ENCODE peak calls at places on chromosomes 16 and 17, in six cellular contexts. One of them, this sample, is unnamed.

GRCh38 chr16:54801445-54801844 is 129.2 kb upstream of the IRX5 start:
- DNase-seq in transverse colon: no peak
- DNase-seq in K562: no peak
- DNase-seq in SK-N-SH: no peak
- DNase-seq in H1: no peak
- DNase-seq in sigmoid colon: no peak
- DNase-seq in this sample: no peak

GRCh38 chr17:19415806-19416775 is 5.1 kb downstream of the RNF112 start:
- DNase-seq in transverse colon: no peak
- DNase-seq in K562: no peak
- DNase-seq in SK-N-SH: no peak
- DNase-seq in H1: no peak
- DNase-seq in sigmoid colon: no peak
- DNase-seq in this sample: no peak

GRCh38 chr17:44001461-44001920 is 2.9 kb upstream of the NAGS start:
- DNase-seq in transverse colon: no peak
- DNase-seq in K562: no peak
- DNase-seq in SK-N-SH: no peak
- DNase-seq in H1: no peak
- DNase-seq in sigmoid colon: no peak
- DNase-seq in this sample: no peak

GRCh38 chr16:89732142-89732917 is 11.0 kb downstream of the ZNF276 start:
- DNase-seq in transverse colon: no peak
- DNase-seq in K562: no peak
- DNase-seq in SK-N-SH: no peak
- DNase-seq in H1: no peak
- DNase-seq in sigmoid colon: no peak
- DNase-seq in this sample: no peak

GRCh38 chr17:10756604-10757003 is 26.8 kb upstream of the TMEM220 start:
- DNase-seq in transverse colon: no peak
- DNase-seq in K562: no peak
- DNase-seq in SK-N-SH: no peak
- DNase-seq in H1: no peak
- DNase-seq in sigmoid colon: no peak
- DNase-seq in this sample: peak

GRCh38 chr17:80724723-80725388 is 180.2 kb downstream of the RPTOR start:
- DNase-seq in transverse colon: no peak
- DNase-seq in K562: no peak
- DNase-seq in SK-N-SH: peak
- DNase-seq in H1: no peak
- DNase-seq in sigmoid colon: no peak
- DNase-seq in this sample: no peak

GRCh38 chr16:16083421-16084156 is 134.2 kb downstream of the ABCC1 start:
- DNase-seq in transverse colon: no peak
- DNase-seq in K562: peak
- DNase-seq in SK-N-SH: no peak
- DNase-seq in H1: no peak
- DNase-seq in sigmoid colon: no peak
- DNase-seq in this sample: no peak

GRCh38 chr17:9924735-9925191 is 19.7 kb upstream of the RCVRN start:
- DNase-seq in transverse colon: no peak
- DNase-seq in K562: peak
- DNase-seq in SK-N-SH: peak
- DNase-seq in H1: no peak
- DNase-seq in sigmoid colon: no peak
- DNase-seq in this sample: no peak

GRCh38 chr16:78684040-78684611 is 584.7 kb downstream of the WWOX start:
- DNase-seq in transverse colon: peak
- DNase-seq in K562: no peak
- DNase-seq in SK-N-SH: no peak
- DNase-seq in H1: no peak
- DNase-seq in sigmoid colon: peak
- DNase-seq in this sample: peak

GRCh38 chr17:4509402-4509801 is 10.7 kb downstream of the SPNS2 start:
- DNase-seq in transverse colon: no peak
- DNase-seq in K562: no peak
- DNase-seq in SK-N-SH: no peak
- DNase-seq in H1: no peak
- DNase-seq in sigmoid colon: peak
- DNase-seq in this sample: peak

GRCh38 chr17:79678091-79678731 is 52.5 kb upstream of the ENPP7 start:
- DNase-seq in transverse colon: no peak
- DNase-seq in K562: no peak
- DNase-seq in SK-N-SH: no peak
- DNase-seq in H1: no peak
- DNase-seq in sigmoid colon: no peak
- DNase-seq in this sample: no peak

GRCh38 chr17:82231312-82231561 is 2.4 kb downstream of the SLC16A3 start:
- DNase-seq in transverse colon: no peak
- DNase-seq in K562: no peak
- DNase-seq in SK-N-SH: no peak
- DNase-seq in H1: no peak
- DNase-seq in sigmoid colon: no peak
- DNase-seq in this sample: no peak

GRCh38 chr16:53837421-53837820 is 133.5 kb downstream of the FTO start:
- DNase-seq in transverse colon: no peak
- DNase-seq in K562: no peak
- DNase-seq in SK-N-SH: no peak
- DNase-seq in H1: no peak
- DNase-seq in sigmoid colon: no peak
- DNase-seq in this sample: no peak

GRCh38 chr16:88770459-88771293 is 14.3 kb downstream of the PIEZO1 start:
- DNase-seq in transverse colon: peak
- DNase-seq in K562: peak
- DNase-seq in SK-N-SH: peak
- DNase-seq in H1: peak
- DNase-seq in sigmoid colon: peak
- DNase-seq in this sample: peak

GRCh38 chr17:19021622-19022083 is 17.1 kb upstream of the FAM83G start:
- DNase-seq in transverse colon: no peak
- DNase-seq in K562: peak
- DNase-seq in SK-N-SH: no peak
- DNase-seq in H1: no peak
- DNase-seq in sigmoid colon: no peak
- DNase-seq in this sample: no peak

GRCh38 chr16:2857451-2858244 is at the start of gene PRSS22:
- DNase-seq in transverse colon: peak
- DNase-seq in K562: peak
- DNase-seq in SK-N-SH: peak
- DNase-seq in H1: no peak
- DNase-seq in sigmoid colon: no peak
- DNase-seq in this sample: peak

GRCh38 chr17:17849147-17849820 is 12.5 kb upstream of the SREBF1 start:
- DNase-seq in transverse colon: peak
- DNase-seq in K562: peak
- DNase-seq in SK-N-SH: no peak
- DNase-seq in H1: no peak
- DNase-seq in sigmoid colon: peak
- DNase-seq in this sample: peak

GRCh38 chr17:7523033-7523432 is 25.8 kb upstream of the TNFSF12 start:
- DNase-seq in transverse colon: peak
- DNase-seq in K562: peak
- DNase-seq in SK-N-SH: no peak
- DNase-seq in H1: peak
- DNase-seq in sigmoid colon: no peak
- DNase-seq in this sample: peak

GRCh38 chr17:15963670-15964110 is 18.8 kb downstream of the ADORA2B start:
- DNase-seq in transverse colon: no peak
- DNase-seq in K562: no peak
- DNase-seq in SK-N-SH: no peak
- DNase-seq in H1: no peak
- DNase-seq in sigmoid colon: no peak
- DNase-seq in this sample: no peak

DNA sequence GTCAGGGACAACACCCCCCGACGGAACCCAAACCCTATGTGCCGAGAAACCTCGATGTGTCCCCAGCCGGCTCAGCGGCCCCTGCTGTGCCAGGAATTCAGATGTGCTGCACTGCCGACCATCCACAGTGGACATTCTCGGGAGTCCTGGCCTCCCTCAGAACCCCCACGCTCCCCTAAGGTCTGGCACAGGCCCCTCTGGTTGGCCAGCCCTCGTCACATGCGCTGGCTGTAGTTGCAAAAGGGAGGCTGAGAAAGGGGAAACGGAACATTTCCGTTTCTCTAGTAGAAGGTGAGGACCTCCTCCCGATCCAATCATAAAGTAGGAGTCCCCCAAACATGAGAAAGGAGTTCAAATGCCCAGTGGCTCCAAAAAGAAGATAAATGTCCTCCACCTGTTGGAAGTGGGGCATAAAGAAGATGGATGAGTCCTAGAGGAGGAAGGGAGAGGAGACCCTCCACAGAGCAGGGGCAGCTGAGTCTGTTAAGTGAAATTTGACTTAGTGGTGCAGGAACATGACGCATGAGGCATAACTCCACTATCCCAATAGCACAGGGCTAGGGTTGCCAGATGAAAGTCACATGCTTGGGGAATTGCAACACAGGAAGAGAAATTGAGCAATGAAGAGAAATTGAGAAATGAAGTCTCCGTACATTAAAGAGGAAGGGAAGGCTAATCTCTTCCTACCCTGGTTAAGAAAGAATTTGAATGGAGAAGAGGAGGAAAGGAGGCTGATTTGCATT is 49.3 kb upstream of the WSB1 start:
- DNase-seq in transverse colon: peak
- DNase-seq in K562: no peak
- DNase-seq in SK-N-SH: no peak
- DNase-seq in H1: no peak
- DNase-seq in sigmoid colon: peak
- DNase-seq in this sample: no peak
- TF ChIP-seq POLR2AphosphoS5 in transverse colon: peak
- TF ChIP-seq POLR2AphosphoS5 in K562: no peak
- TF ChIP-seq POLR2AphosphoS5 in SK-N-SH: no peak
- TF ChIP-seq POLR2AphosphoS5 in H1: no peak
- TF ChIP-seq POLR2AphosphoS5 in sigmoid colon: peak
- TF ChIP-seq POLR2AphosphoS5 in this sample: peak

GRCh38 chr16:66996983-66997358 is 8.6 kb downstream of the CES4A start:
- DNase-seq in transverse colon: no peak
- DNase-seq in K562: no peak
- DNase-seq in SK-N-SH: no peak
- DNase-seq in H1: no peak
- DNase-seq in sigmoid colon: no peak
- DNase-seq in this sample: no peak

GRCh38 chr16:66996324-66996982 is 8.1 kb downstream of the CES4A start:
- DNase-seq in transverse colon: no peak
- DNase-seq in K562: no peak
- DNase-seq in SK-N-SH: no peak
- DNase-seq in H1: no peak
- DNase-seq in sigmoid colon: peak
- DNase-seq in this sample: peak

GRCh38 chr16:67001159-67001486 is 12.7 kb downstream of the CES4A start:
- DNase-seq in transverse colon: no peak
- DNase-seq in K562: no peak
- DNase-seq in SK-N-SH: no peak
- DNase-seq in H1: no peak
- DNase-seq in sigmoid colon: no peak
- DNase-seq in this sample: no peak

GRCh38 chr16:67001726-67002125 is 13.3 kb downstream of the CES4A start:
- DNase-seq in transverse colon: no peak
- DNase-seq in K562: no peak
- DNase-seq in SK-N-SH: no peak
- DNase-seq in H1: no peak
- DNase-seq in sigmoid colon: no peak
- DNase-seq in this sample: no peak

DNA sequence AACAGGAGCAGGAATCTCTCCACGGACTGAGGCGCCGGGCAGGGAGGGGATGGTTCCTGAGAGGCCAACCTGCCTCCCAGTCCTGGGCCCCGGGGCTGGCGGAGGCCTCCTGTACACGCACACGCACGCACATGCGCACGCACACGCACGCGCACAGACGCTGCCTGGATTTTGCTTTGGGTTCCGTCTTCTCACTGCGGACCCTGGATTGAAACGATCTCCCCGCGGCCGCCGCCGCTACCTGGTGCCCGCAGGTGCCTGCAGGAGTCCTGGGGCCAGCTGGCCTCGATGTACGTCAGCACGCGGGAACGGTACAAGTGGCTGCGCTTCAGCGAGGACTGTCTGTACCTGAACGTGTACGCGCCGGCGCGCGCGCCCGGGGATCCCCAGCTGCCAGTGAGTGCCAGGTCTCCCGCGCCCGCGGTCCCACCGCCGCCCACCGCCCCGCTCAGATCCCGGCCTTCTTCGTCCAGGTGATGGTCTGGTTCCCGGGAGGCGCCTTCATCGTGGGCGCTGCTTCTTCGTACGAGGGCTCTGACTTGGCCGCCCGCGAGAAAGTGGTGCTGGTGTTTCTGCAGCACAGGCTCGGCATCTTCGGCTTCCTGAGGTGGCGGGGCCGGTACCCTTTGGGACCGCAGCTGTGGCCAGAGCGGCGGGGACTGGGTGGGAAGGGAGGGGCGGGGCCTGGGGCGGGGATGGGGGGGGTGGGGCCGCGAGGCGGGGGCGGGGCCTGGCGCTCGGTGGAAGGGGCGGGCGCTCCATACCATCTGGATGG is 12.2 kb downstream of the CES4A start:
- DNase-seq in transverse colon: peak
- DNase-seq in K562: peak
- DNase-seq in SK-N-SH: peak
- DNase-seq in H1: no peak
- DNase-seq in sigmoid colon: peak
- DNase-seq in this sample: peak
- TF ChIP-seq EP300 in transverse colon: no peak
- TF ChIP-seq EP300 in K562: no peak
- TF ChIP-seq EP300 in SK-N-SH: no peak
- TF ChIP-seq EP300 in H1: no peak
- TF ChIP-seq EP300 in sigmoid colon: no peak
- TF ChIP-seq EP300 in this sample: no peak

GRCh38 chr17:36545093-36545464 is 360 bp downstream of the GGNBP2 start:
- DNase-seq in transverse colon: no peak
- DNase-seq in K562: no peak
- DNase-seq in SK-N-SH: no peak
- DNase-seq in H1: peak
- DNase-seq in sigmoid colon: no peak
- DNase-seq in this sample: no peak
- TF ChIP-seq POLR2AphosphoS5 in transverse colon: no peak
- TF ChIP-seq POLR2AphosphoS5 in K562: no peak
- TF ChIP-seq POLR2AphosphoS5 in SK-N-SH: no peak
- TF ChIP-seq POLR2AphosphoS5 in H1: no peak
- TF ChIP-seq POLR2AphosphoS5 in sigmoid colon: no peak
- TF ChIP-seq POLR2AphosphoS5 in this sample: no peak

GRCh38 chr16:57828272-57829161 is 26.2 kb upstream of the KIFC3 start:
- DNase-seq in transverse colon: no peak
- DNase-seq in K562: no peak
- DNase-seq in SK-N-SH: no peak
- DNase-seq in H1: no peak
- DNase-seq in sigmoid colon: no peak
- DNase-seq in this sample: no peak

GRCh38 chr16:57826706-57827625 is 24.7 kb upstream of the KIFC3 start:
- DNase-seq in transverse colon: no peak
- DNase-seq in K562: no peak
- DNase-seq in SK-N-SH: no peak
- DNase-seq in H1: no peak
- DNase-seq in sigmoid colon: no peak
- DNase-seq in this sample: no peak

GRCh38 chr16:57829969-57830360 is 27.7 kb upstream of the KIFC3 start:
- DNase-seq in transverse colon: no peak
- DNase-seq in K562: no peak
- DNase-seq in SK-N-SH: no peak
- DNase-seq in H1: no peak
- DNase-seq in sigmoid colon: no peak
- DNase-seq in this sample: no peak

GRCh38 chr16:57834936-57835335 is 32.6 kb upstream of the KIFC3 start:
- DNase-seq in transverse colon: no peak
- DNase-seq in K562: no peak
- DNase-seq in SK-N-SH: no peak
- DNase-seq in H1: no peak
- DNase-seq in sigmoid colon: no peak
- DNase-seq in this sample: no peak

GRCh38 chr16:57830890-57831484 is 28.7 kb upstream of the KIFC3 start:
- DNase-seq in transverse colon: no peak
- DNase-seq in K562: no peak
- DNase-seq in SK-N-SH: no peak
- DNase-seq in H1: no peak
- DNase-seq in sigmoid colon: no peak
- DNase-seq in this sample: no peak
- TF ChIP-seq EP300 in transverse colon: no peak
- TF ChIP-seq EP300 in K562: no peak
- TF ChIP-seq EP300 in SK-N-SH: no peak
- TF ChIP-seq EP300 in H1: no peak
- TF ChIP-seq EP300 in sigmoid colon: no peak
- TF ChIP-seq EP300 in this sample: no peak